ENCODE peak calls at places on chromosomes 3 and 15, in eight cellular contexts. B, T, G, X, N, S, D and A are unnamed samples.

GRCh38 chr3:179801263-179801662 is 148.4 kb downstream of the USP13 start:
- DNase-seq in B (no peak), T (no peak), G (no peak), X (no peak), N (no peak), S (peak; percentile 95), D (no peak), A (no peak)

GRCh38 chr15:58383876-58384275 is 47.9 kb upstream of the LIPC start:
- DNase-seq in B (no peak), T (no peak), G (peak; percentile 53), X (no peak), N (no peak), S (no peak), D (peak; percentile 74), A (peak; percentile 63)

GRCh38 chr3:189148090-189148507 is 23.7 kb upstream of the TPRG1 start:
- DNase-seq in B (peak; percentile 64), T (peak; percentile 63), G (peak; percentile 49), X (peak; percentile 70), N (peak; percentile 15), S (peak; percentile 82), D (peak; percentile 76), A (peak; percentile 78)

GRCh38 chr15:85289677-85290365 is 90.6 kb upstream of the AKAP13 start:
- DNase-seq in B (peak; percentile 53), T (peak; percentile 31), G (no peak), X (no peak), N (peak; percentile 8), S (peak; percentile 68), D (peak; percentile 75), A (no peak)

GRCh38 chr15:89494941-89495637 is 1.3 kb downstream of the RHCG start:
- DNase-seq in B (no peak), T (peak; percentile 57), G (no peak), X (no peak), N (no peak), S (peak; percentile 26), D (peak; percentile 73), A (peak; percentile 65)

GRCh38 chr15:65827065-65827464 is 35.0 kb upstream of the DENND4A start:
- DNase-seq in B (no peak), T (peak; percentile 43), G (no peak), X (no peak), N (no peak), S (no peak), D (peak; percentile 63), A (no peak)

GRCh38 chr3:13063225-13063624 is 10.0 kb downstream of the IQSEC1 start:
- DNase-seq in B (peak; percentile 6), T (no peak), G (no peak), X (no peak), N (no peak), S (no peak), D (no peak), A (no peak)

GRCh38 chr3:105502333-105502732 is 135.6 kb downstream of the ALCAM start:
- DNase-seq in B (no peak), T (no peak), G (no peak), X (no peak), N (no peak), S (no peak), D (no peak), A (no peak)